ENCODE peak calls at places on chromosomes 7 and 10, in nine cellular contexts. One of them, this sample, is unnamed.

GRCh38 chr7:143485091-143485490 is 7.4 kb downstream of the TAS2R41 start:
- DNase-seq in left lung: no peak
- DNase-seq in foreskin fibroblast: no peak
- DNase-seq in mammary epithelial cell: no peak
- DNase-seq in GM10248: no peak
- DNase-seq in SHP77: no peak
- DNase-seq in A172: no peak
- DNase-seq in astrocyte of the spinal cord: no peak
- DNase-seq in Karpas-422: no peak
- DNase-seq in this sample: no peak

GRCh38 chr7:117090820-117091219 is 137.5 kb downstream of the ST7 start:
- DNase-seq in left lung: no peak
- DNase-seq in foreskin fibroblast: no peak
- DNase-seq in mammary epithelial cell: no peak
- DNase-seq in GM10248: no peak
- DNase-seq in SHP77: no peak
- DNase-seq in A172: no peak
- DNase-seq in astrocyte of the spinal cord: no peak
- DNase-seq in Karpas-422: no peak
- DNase-seq in this sample: no peak

GRCh38 chr7:43944286-43944685 is 18.1 kb downstream of the UBE2D4 start:
- DNase-seq in left lung: no peak
- DNase-seq in foreskin fibroblast: no peak
- DNase-seq in mammary epithelial cell: no peak
- DNase-seq in GM10248: no peak
- DNase-seq in SHP77: no peak
- DNase-seq in A172: no peak
- DNase-seq in astrocyte of the spinal cord: no peak
- DNase-seq in Karpas-422: no peak
- DNase-seq in this sample: no peak

GRCh38 chr7:77684030-77684429 is 12.2 kb upstream of the RSBN1L start:
- DNase-seq in left lung: no peak
- DNase-seq in foreskin fibroblast: peak; percentile 70
- DNase-seq in mammary epithelial cell: peak; percentile 56
- DNase-seq in GM10248: no peak
- DNase-seq in SHP77: no peak
- DNase-seq in A172: no peak
- DNase-seq in astrocyte of the spinal cord: peak; percentile 83
- DNase-seq in Karpas-422: no peak
- DNase-seq in this sample: no peak

GRCh38 chr10:26555719-26556368 is 117.7 kb downstream of the APBB1IP start:
- DNase-seq in left lung: peak; percentile 57
- DNase-seq in foreskin fibroblast: peak; percentile 18
- DNase-seq in mammary epithelial cell: peak; percentile 14
- DNase-seq in GM10248: no peak
- DNase-seq in SHP77: no peak
- DNase-seq in A172: peak; percentile 11
- DNase-seq in astrocyte of the spinal cord: peak; percentile 29
- DNase-seq in Karpas-422: no peak
- DNase-seq in this sample: no peak

GRCh38 chr10:92849234-92849525 is 860 bp downstream of the EXOC6 start:
- DNase-seq in left lung: no peak
- DNase-seq in foreskin fibroblast: no peak
- DNase-seq in mammary epithelial cell: peak; percentile 5
- DNase-seq in GM10248: no peak
- DNase-seq in SHP77: no peak
- DNase-seq in A172: no peak
- DNase-seq in astrocyte of the spinal cord: peak; percentile 17
- DNase-seq in Karpas-422: no peak
- DNase-seq in this sample: no peak

GRCh38 chr7:114574384-114574783 is 159.8 kb downstream of the FOXP2 start:
- DNase-seq in left lung: no peak
- DNase-seq in foreskin fibroblast: peak; percentile 19
- DNase-seq in mammary epithelial cell: peak; percentile 1
- DNase-seq in GM10248: no peak
- DNase-seq in SHP77: no peak
- DNase-seq in A172: no peak
- DNase-seq in astrocyte of the spinal cord: peak; percentile 34
- DNase-seq in Karpas-422: no peak
- DNase-seq in this sample: no peak

GRCh38 chr7:107661865-107662379 is 1.3 kb downstream of the SLC26A4 start:
- DNase-seq in left lung: no peak
- DNase-seq in foreskin fibroblast: no peak
- DNase-seq in mammary epithelial cell: no peak
- DNase-seq in GM10248: no peak
- DNase-seq in SHP77: no peak
- DNase-seq in A172: no peak
- DNase-seq in astrocyte of the spinal cord: no peak
- DNase-seq in Karpas-422: no peak
- DNase-seq in this sample: no peak

GRCh38 chr7:81887098-81887497 is 117.3 kb upstream of the HGF start:
- DNase-seq in left lung: no peak
- DNase-seq in foreskin fibroblast: no peak
- DNase-seq in mammary epithelial cell: no peak
- DNase-seq in GM10248: no peak
- DNase-seq in SHP77: peak; percentile 31
- DNase-seq in A172: no peak
- DNase-seq in astrocyte of the spinal cord: no peak
- DNase-seq in Karpas-422: no peak
- DNase-seq in this sample: no peak

GRCh38 chr10:132044803-132045202 is 20.9 kb upstream of the JAKMIP3 start:
- DNase-seq in left lung: no peak
- DNase-seq in foreskin fibroblast: no peak
- DNase-seq in mammary epithelial cell: no peak
- DNase-seq in GM10248: no peak
- DNase-seq in SHP77: no peak
- DNase-seq in A172: no peak
- DNase-seq in astrocyte of the spinal cord: no peak
- DNase-seq in Karpas-422: no peak
- DNase-seq in this sample: no peak

GRCh38 chr10:45466784-45467183 is 92.8 kb downstream of the ALOX5 start:
- DNase-seq in left lung: no peak
- DNase-seq in foreskin fibroblast: no peak
- DNase-seq in mammary epithelial cell: no peak
- DNase-seq in GM10248: no peak
- DNase-seq in SHP77: no peak
- DNase-seq in A172: no peak
- DNase-seq in astrocyte of the spinal cord: no peak
- DNase-seq in Karpas-422: no peak
- DNase-seq in this sample: no peak

GRCh38 chr7:157875230-157876179 is 538.7 kb downstream of the DNAJB6 start:
- DNase-seq in left lung: no peak
- DNase-seq in foreskin fibroblast: no peak
- DNase-seq in mammary epithelial cell: no peak
- DNase-seq in GM10248: no peak
- DNase-seq in SHP77: no peak
- DNase-seq in A172: peak; percentile 64
- DNase-seq in astrocyte of the spinal cord: no peak
- DNase-seq in Karpas-422: peak; percentile 72
- DNase-seq in this sample: no peak

GRCh38 chr10:110495731-110496552 is 1.8 kb upstream of the DUSP5 start:
- DNase-seq in left lung: peak; percentile 45
- DNase-seq in foreskin fibroblast: peak; percentile 83
- DNase-seq in mammary epithelial cell: peak; percentile 84
- DNase-seq in GM10248: peak; percentile 56
- DNase-seq in SHP77: no peak
- DNase-seq in A172: peak; percentile 82
- DNase-seq in astrocyte of the spinal cord: peak; percentile 96
- DNase-seq in Karpas-422: no peak
- DNase-seq in this sample: peak; percentile 29

GRCh38 chr10:47079177-47079580 is 168.0 kb downstream of the PTPN20 start:
- DNase-seq in left lung: no peak
- DNase-seq in foreskin fibroblast: no peak
- DNase-seq in mammary epithelial cell: no peak
- DNase-seq in GM10248: no peak
- DNase-seq in SHP77: no peak
- DNase-seq in A172: peak; percentile 36
- DNase-seq in astrocyte of the spinal cord: peak; percentile 2
- DNase-seq in Karpas-422: no peak
- DNase-seq in this sample: no peak

GRCh38 chr10:126063353-126063791 is 167.0 kb downstream of the FANK1 start:
- DNase-seq in left lung: no peak
- DNase-seq in foreskin fibroblast: peak; percentile 54
- DNase-seq in mammary epithelial cell: peak; percentile 65
- DNase-seq in GM10248: no peak
- DNase-seq in SHP77: no peak
- DNase-seq in A172: peak; percentile 80
- DNase-seq in astrocyte of the spinal cord: peak; percentile 96
- DNase-seq in Karpas-422: no peak
- DNase-seq in this sample: no peak

GRCh38 chr10:124701435-124701834 is 42.7 kb downstream of the FAM53B start:
- DNase-seq in left lung: peak; percentile 91
- DNase-seq in foreskin fibroblast: peak; percentile 72
- DNase-seq in mammary epithelial cell: no peak
- DNase-seq in GM10248: no peak
- DNase-seq in SHP77: no peak
- DNase-seq in A172: no peak
- DNase-seq in astrocyte of the spinal cord: peak; percentile 74
- DNase-seq in Karpas-422: no peak
- DNase-seq in this sample: no peak

GRCh38 chr10:7310076-7310475 is 100.8 kb downstream of the SFMBT2 start:
- DNase-seq in left lung: no peak
- DNase-seq in foreskin fibroblast: no peak
- DNase-seq in mammary epithelial cell: no peak
- DNase-seq in GM10248: no peak
- DNase-seq in SHP77: no peak
- DNase-seq in A172: no peak
- DNase-seq in astrocyte of the spinal cord: no peak
- DNase-seq in Karpas-422: no peak
- DNase-seq in this sample: no peak

GRCh38 chr10:16612148-16612742 is 90.6 kb upstream of the C1QL3 start:
- DNase-seq in left lung: no peak
- DNase-seq in foreskin fibroblast: peak; percentile 16
- DNase-seq in mammary epithelial cell: peak; percentile 22
- DNase-seq in GM10248: peak; percentile 39
- DNase-seq in SHP77: no peak
- DNase-seq in A172: peak; percentile 46
- DNase-seq in astrocyte of the spinal cord: peak; percentile 41
- DNase-seq in Karpas-422: peak; percentile 62
- DNase-seq in this sample: peak; percentile 46

GRCh38 chr7:93461350-93461749 is 113.2 kb downstream of the CALCR start:
- DNase-seq in left lung: no peak
- DNase-seq in foreskin fibroblast: no peak
- DNase-seq in mammary epithelial cell: no peak
- DNase-seq in GM10248: no peak
- DNase-seq in SHP77: no peak
- DNase-seq in A172: peak; percentile 8
- DNase-seq in astrocyte of the spinal cord: no peak
- DNase-seq in Karpas-422: peak; percentile 59
- DNase-seq in this sample: no peak

GRCh38 chr10:15167411-15168295 is 840 bp downstream of the NMT2 start:
- DNase-seq in left lung: peak; percentile 51
- DNase-seq in foreskin fibroblast: peak; percentile 63
- DNase-seq in mammary epithelial cell: peak; percentile 50
- DNase-seq in GM10248: peak; percentile 46
- DNase-seq in SHP77: peak; percentile 7
- DNase-seq in A172: peak; percentile 41
- DNase-seq in astrocyte of the spinal cord: peak; percentile 53
- DNase-seq in Karpas-422: peak; percentile 68
- DNase-seq in this sample: peak; percentile 58

GRCh38 chr10:61108880-61109279 is 164.9 kb upstream of the RHOBTB1 start:
- DNase-seq in left lung: no peak
- DNase-seq in foreskin fibroblast: no peak
- DNase-seq in mammary epithelial cell: no peak
- DNase-seq in GM10248: no peak
- DNase-seq in SHP77: no peak
- DNase-seq in A172: no peak
- DNase-seq in astrocyte of the spinal cord: no peak
- DNase-seq in Karpas-422: no peak
- DNase-seq in this sample: no peak

GRCh38 chr7:22356010-22356854 is 722 bp downstream of the RAPGEF5 start:
- DNase-seq in left lung: no peak
- DNase-seq in foreskin fibroblast: no peak
- DNase-seq in mammary epithelial cell: peak; percentile 16
- DNase-seq in GM10248: peak; percentile 40
- DNase-seq in SHP77: no peak
- DNase-seq in A172: no peak
- DNase-seq in astrocyte of the spinal cord: no peak
- DNase-seq in Karpas-422: peak; percentile 76
- DNase-seq in this sample: peak; percentile 49

This sample was measured in GM20000.